ENCODE peak calls at places on chromosome 22, in eight cellular contexts. V is left ventricle myocardium inferior, G is fibroblast of lung, Q is HFF-Myc, D is epithelial cell of proximal tubule, S is astrocyte of the spinal cord, Y is fibroblast of mammary gland, F is neural progenitor cell. C is an unnamed sample.

GRCh38 chr22:39174498-39175120 is 22.1 kb upstream of the CBX7 start:
- DNase-seq in V (peak), G (peak), Q (peak), D (no peak), S (peak), Y (peak), F (peak), C (peak)

GRCh38 chr22:36856121-36856791 is 4.5 kb upstream of the NCF4 start:
- DNase-seq in V (peak), G (peak), Q (peak), D (peak), S (peak), Y (peak), F (peak), C (peak)

GRCh38 chr22:37126882-37127281 is 17.4 kb upstream of the TMPRSS6 start:
- DNase-seq in V (no peak), G (no peak), Q (no peak), D (no peak), S (no peak), Y (no peak), F (peak), C (no peak)

GRCh38 chr22:24506802-24507438 is 11.8 kb downstream of the UPB1 start:
- DNase-seq in V (no peak), G (peak), Q (no peak), D (no peak), S (no peak), Y (peak), F (no peak), C (no peak)

GRCh38 chr22:29569011-29569678 is 11.8 kb downstream of the NIPSNAP1 start:
- DNase-seq in V (no peak), G (no peak), Q (no peak), D (no peak), S (no peak), Y (no peak), F (no peak), C (no peak)

GRCh38 chr22:28728621-28729313 is 12.9 kb downstream of the CHEK2 start:
- DNase-seq in V (no peak), G (no peak), Q (no peak), D (no peak), S (no peak), Y (peak), F (no peak), C (no peak)

GRCh38 chr22:44750481-44750880 is 1.9 kb upstream of the ARHGAP8 start:
- DNase-seq in V (no peak), G (no peak), Q (no peak), D (no peak), S (no peak), Y (no peak), F (no peak), C (no peak)

GRCh38 chr22:47189056-47189916 is 426.8 kb downstream of the TBC1D22A start:
- DNase-seq in V (no peak), G (no peak), Q (no peak), D (no peak), S (no peak), Y (no peak), F (no peak), C (no peak)

GRCh38 chr22:22179858-22180257 is 64.7 kb upstream of the VPREB1 start:
- DNase-seq in V (no peak), G (no peak), Q (no peak), D (no peak), S (no peak), Y (no peak), F (no peak), C (no peak)

GRCh38 chr22:22178992-22179391 is 65.6 kb upstream of the VPREB1 start:
- DNase-seq in V (no peak), G (no peak), Q (no peak), D (no peak), S (no peak), Y (no peak), F (no peak), C (no peak)

GRCh38 chr22:22180738-22181514 is 63.7 kb upstream of the VPREB1 start:
- DNase-seq in V (no peak), G (no peak), Q (no peak), D (peak), S (no peak), Y (no peak), F (no peak), C (no peak)

GRCh38 chr22:22176929-22177616 is 67.5 kb upstream of the VPREB1 start:
- DNase-seq in V (no peak), G (no peak), Q (no peak), D (no peak), S (no peak), Y (no peak), F (no peak), C (no peak)

GRCh38 chr22:22178566-22178965 is 66.0 kb upstream of the VPREB1 start:
- DNase-seq in V (no peak), G (no peak), Q (no peak), D (no peak), S (no peak), Y (no peak), F (no peak), C (no peak)
- H3K4me3 ChIP-seq in V (no peak), G (no peak), Q (no peak), D (no peak), S (no peak), Y (no peak), F (no peak), C (no peak)

DNA sequence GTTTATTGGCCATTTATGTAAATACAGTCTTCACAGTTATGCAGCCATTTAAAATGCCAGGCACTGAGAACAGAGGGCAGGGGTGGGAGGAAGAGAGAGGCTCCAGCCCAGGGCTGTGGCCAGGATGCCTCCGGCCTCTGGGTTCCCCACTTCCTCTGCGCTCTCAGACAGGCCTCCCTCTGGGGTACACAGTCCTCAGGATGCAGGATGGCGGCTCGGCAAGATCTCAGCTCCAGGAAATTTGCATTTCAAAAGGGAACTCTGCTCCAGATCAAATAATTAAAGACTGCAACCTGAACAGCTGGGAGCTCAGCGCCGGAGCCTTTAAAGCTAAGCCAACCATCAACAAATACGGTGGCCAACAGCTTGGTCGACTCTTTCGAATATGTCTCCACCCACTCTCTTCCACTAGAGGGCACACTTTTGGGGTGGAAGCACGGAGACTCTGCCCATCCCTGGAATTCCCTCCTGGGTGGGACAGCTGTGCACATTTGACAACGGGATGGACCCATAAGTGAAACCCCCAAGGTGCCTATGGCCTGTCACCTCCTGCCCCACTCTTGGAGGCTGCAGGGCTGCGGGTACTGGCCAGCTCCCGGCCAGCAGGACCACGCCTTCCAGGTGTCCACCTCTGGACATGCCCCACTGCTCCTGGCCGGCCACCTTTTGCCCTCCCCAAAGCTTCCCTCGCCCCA is 1044.7 kb downstream of the BRD1 start:
- DNase-seq in V (no peak), G (no peak), Q (no peak), D (no peak), S (no peak), Y (no peak), F (peak), C (no peak)
- TF ChIP-seq CTCF in V (peak), G (no peak), Q (no peak), D (no peak), S (no peak), Y (no peak), F (peak), C (no peak)

DNA sequence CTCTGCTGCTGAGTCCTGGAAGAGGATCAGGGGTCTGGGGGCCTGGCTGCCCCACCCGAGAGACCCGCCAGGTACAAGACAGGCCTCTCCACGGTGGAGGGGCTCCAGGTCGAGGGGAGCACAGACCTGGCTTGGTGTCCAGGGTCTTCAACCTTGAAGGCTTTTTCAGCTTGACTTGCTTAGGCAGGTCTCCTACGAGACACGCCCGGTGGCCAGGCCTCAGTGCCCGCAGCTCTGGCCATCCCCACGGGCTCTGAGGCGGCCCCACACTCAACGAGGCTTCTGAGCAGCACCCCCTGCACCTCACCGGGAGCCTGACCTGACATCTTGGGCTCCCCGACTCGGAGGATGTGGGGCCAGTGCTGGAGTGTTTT is 6.6 kb upstream of the PLXNB2 start:
- DNase-seq in V (no peak), G (no peak), Q (no peak), D (no peak), S (no peak), Y (no peak), F (no peak), C (no peak)
- H3K4me3 ChIP-seq in V (peak), G (no peak), Q (no peak), D (peak), S (no peak), Y (no peak), F (no peak), C (no peak)

GRCh38 chr22:19850482-19851109 is 4.1 kb downstream of the GNB1L start:
- DNase-seq in V (no peak), G (no peak), Q (no peak), D (no peak), S (no peak), Y (no peak), F (no peak), C (no peak)

GRCh38 chr22:19851291-19852176 is 3.1 kb downstream of the GNB1L start:
- DNase-seq in V (no peak), G (no peak), Q (no peak), D (no peak), S (no peak), Y (no peak), F (no peak), C (no peak)

GRCh38 chr22:19853058-19853878 is 1.4 kb downstream of the GNB1L start:
- DNase-seq in V (no peak), G (no peak), Q (no peak), D (no peak), S (no peak), Y (no peak), F (no peak), C (no peak)

GRCh38 chr22:19853879-19854777 is 546 bp downstream of the GNB1L start:
- DNase-seq in V (no peak), G (peak), Q (no peak), D (no peak), S (peak), Y (no peak), F (no peak), C (no peak)

DNA sequence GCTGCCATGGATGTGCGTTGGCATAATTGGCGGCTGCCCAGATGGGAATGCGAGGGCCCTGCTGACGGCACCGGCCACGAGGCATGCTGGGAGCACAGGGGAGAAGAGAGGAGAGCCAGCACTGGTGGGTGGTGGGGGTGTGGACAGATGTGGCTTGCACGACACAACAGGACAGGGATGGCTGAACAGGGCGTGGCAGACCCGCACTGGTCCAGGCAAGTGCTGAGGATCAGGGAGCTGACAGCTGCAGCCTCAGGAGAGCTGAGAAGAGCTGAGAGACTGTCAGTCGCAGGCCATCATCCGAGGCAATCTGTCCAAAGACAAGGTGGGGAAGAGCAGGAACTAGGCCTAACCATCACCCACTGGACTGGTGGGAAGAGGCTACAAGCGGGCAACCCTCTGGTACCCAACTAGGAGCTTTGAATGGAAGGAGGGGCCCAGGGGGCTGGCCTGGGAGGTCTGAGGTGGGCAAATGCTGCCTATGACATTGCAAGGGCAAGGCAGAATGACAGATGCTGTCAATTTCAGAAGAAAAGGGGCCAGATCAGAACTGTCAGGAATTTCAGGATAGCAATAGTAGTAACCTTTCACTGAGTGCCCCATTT is 2.4 kb downstream of the GNB1L start:
- DNase-seq in V (no peak), G (no peak), Q (no peak), D (no peak), S (no peak), Y (no peak), F (no peak), C (no peak)
- TF ChIP-seq CTCF in V (no peak), G (no peak), Q (no peak), D (no peak), S (no peak), Y (no peak), F (no peak), C (no peak)

DNA sequence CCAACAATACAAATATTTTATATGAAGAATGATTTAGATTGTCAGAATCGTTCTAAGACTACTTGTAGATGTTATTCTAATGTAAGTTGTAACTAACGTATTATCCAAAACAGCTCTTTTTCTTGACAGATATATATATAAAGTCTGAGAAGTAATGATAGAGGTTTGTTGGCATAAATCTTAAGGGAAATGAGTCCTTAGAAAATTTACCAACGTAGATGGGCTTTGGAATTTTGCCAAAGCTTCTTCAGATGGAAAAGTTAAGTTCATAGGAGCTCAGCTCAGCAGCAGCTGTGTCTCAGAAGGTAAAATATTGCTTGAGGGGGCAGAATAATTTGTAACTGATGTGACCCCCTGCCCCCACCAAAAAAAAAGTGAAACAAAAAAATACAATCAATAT is 66.7 kb downstream of the BID start:
- DNase-seq in V (no peak), G (peak), Q (no peak), D (no peak), S (peak), Y (peak), F (no peak), C (peak)
- H3K4me3 ChIP-seq in V (peak), G (peak), Q (peak), D (peak), S (peak), Y (peak), F (no peak), C (peak)

GRCh38 chr22:27723150-27723549 is 78.4 kb downstream of the MN1 start:
- DNase-seq in V (no peak), G (no peak), Q (no peak), D (no peak), S (no peak), Y (no peak), F (no peak), C (no peak)
- TF ChIP-seq CTCF in V (peak), G (no peak), Q (no peak), D (peak), S (no peak), Y (no peak), F (peak), C (peak)

GRCh38 chr22:42959472-42960145 is 55.3 kb downstream of the PACSIN2 start:
- DNase-seq in V (peak), G (peak), Q (no peak), D (peak), S (peak), Y (peak), F (no peak), C (peak)
- H3K4me3 ChIP-seq in V (peak), G (no peak), Q (no peak), D (peak), S (peak), Y (no peak), F (no peak), C (peak)

GRCh38 chr22:40347300-40347699 is 1.0 kb downstream of the ADSL start:
- DNase-seq in V (no peak), G (no peak), Q (no peak), D (no peak), S (no peak), Y (no peak), F (no peak), C (no peak)

GRCh38 chr22:40345271-40345670 is 1.0 kb upstream of the ADSL start:
- DNase-seq in V (no peak), G (no peak), Q (no peak), D (no peak), S (peak), Y (peak), F (no peak), C (peak)

GRCh38 chr22:40345801-40346177 is 511 bp upstream of the ADSL start:
- DNase-seq in V (no peak), G (no peak), Q (no peak), D (no peak), S (no peak), Y (peak), F (peak), C (no peak)

GRCh38 chr22:40348025-40348658 is 1.8 kb downstream of the ADSL start:
- DNase-seq in V (no peak), G (peak), Q (no peak), D (no peak), S (peak), Y (peak), F (peak), C (peak)

DNA sequence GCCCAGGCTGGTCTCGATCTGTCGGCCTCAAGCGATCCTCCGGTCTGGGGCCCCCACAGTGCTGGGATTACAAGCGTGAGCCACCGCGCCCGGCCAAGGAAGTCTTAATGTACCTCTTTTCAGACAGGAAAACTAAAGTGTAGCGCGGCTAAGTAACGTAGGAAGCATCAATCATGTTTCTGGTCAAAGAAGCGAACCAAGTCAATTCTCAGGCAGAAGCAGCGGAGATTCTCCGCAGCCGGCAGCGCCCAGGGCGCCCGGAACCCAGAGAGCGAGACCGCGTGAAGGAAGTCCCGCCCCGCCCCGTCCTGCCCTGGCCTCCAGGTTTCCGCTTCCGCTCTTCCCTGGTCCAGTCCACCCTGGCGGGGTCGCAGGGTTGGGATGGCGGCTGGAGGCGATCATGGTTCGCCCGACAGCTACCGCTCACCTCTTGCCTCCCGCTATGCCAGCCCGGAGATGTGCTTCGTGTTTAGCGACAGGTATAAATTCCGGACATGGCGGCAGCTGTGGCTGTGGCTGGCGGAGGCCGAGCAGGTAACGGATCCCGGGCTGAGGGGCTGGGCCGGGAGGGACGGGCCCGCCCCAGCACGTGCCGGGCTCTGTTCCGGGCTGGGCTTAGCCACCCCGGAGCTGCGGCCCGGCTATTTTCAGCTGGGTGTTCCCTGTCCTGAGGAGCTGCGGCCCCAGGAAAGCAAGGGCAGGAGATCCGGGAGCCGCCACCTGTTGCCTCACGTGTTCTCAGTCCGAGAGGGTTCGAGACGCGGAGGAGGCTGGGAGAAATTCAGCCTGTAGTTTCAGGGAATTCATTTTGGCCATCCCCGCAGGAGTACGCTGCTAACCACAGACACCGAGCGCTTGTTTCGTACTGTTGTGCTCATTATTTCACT is at the start of gene ADSL:
- DNase-seq in V (peak), G (peak), Q (peak), D (no peak), S (peak), Y (peak), F (peak), C (peak)
- TF ChIP-seq CTCF in V (peak), G (peak), Q (no peak), D (no peak), S (no peak), Y (no peak), F (peak), C (peak)